ENCODE peak calls at places on chromosomes 1 and 21, in four cellular contexts. J is cardiac muscle cell, O is H9, U is lower leg skin. D is an unnamed sample.
A peak's percentile ranks its signal among the peaks of the same experiment; 100 is the strongest.

GRCh38 chr21:42632336-42632751 is 21.1 kb upstream of the PDE9A start:
- DNase-seq in J (no peak), O (no peak), U (no peak), D (no peak)

GRCh38 chr1:111656093-111657017 is 36.8 kb downstream of the RAP1A start:
- DNase-seq in J (peak; percentile 68), U (peak; percentile 32), O (no peak), D (peak; percentile 63)

GRCh38 chr1:204649756-204650155 is 35.8 kb downstream of the LRRN2 start:
- DNase-seq in U (no peak), J (no peak), O (no peak), D (no peak)

GRCh38 chr1:232784794-232785193 is 20.4 kb upstream of the MAP10 start:
- DNase-seq in J (no peak), U (no peak), O (no peak), D (no peak)

GRCh38 chr1:116988248-116988647 is 13.3 kb upstream of the CD101 start:
- DNase-seq in J (peak; percentile 81), O (no peak), U (no peak), D (peak; percentile 54)

GRCh38 chr1:29932626-29933025 is 696.3 kb downstream of the PTPRU start:
- DNase-seq in O (no peak), J (no peak), U (no peak), D (no peak)

GRCh38 chr1:94014635-94015488 is 105.6 kb upstream of the GCLM start:
- DNase-seq in O (no peak), U (no peak), J (peak; percentile 34), D (no peak)

GRCh38 chr1:213055087-213055591 is 4.1 kb downstream of the RPS6KC1 start:
- DNase-seq in J (peak; percentile 50), U (no peak), O (no peak), D (peak; percentile 66)

GRCh38 chr1:20632386-20632785 is 872 bp upstream of the PINK1 start:
- DNase-seq in U (no peak), O (no peak), J (no peak), D (no peak)

GRCh38 chr1:14915356-14916054 is 238.0 kb upstream of the TMEM51 start:
- DNase-seq in O (peak; percentile 67), U (no peak), J (peak; percentile 47), D (peak; percentile 59)

GRCh38 chr1:156228501-156228900 is 13.5 kb upstream of the BGLAP start:
- DNase-seq in J (no peak), O (no peak), U (no peak), D (no peak)

GRCh38 chr1:178262101-178262500 is 168.2 kb downstream of the RASAL2 start:
- DNase-seq in U (no peak), O (no peak), J (peak; percentile 84), D (no peak)

GRCh38 chr1:19113362-19114092 is 96.5 kb downstream of the UBR4 start:
- DNase-seq in J (peak; percentile 51), U (no peak), O (peak; percentile 34), D (peak; percentile 54)

GRCh38 chr1:182476625-182477024 is 26.7 kb downstream of the RGSL1 start:
- DNase-seq in O (no peak), J (no peak), U (no peak), D (no peak)

GRCh38 chr1:20786310-20787099 is 602 bp downstream of the HP1BP3 start:
- DNase-seq in U (peak; percentile 90), J (peak; percentile 97), O (peak; percentile 97), D (peak; percentile 93)

GRCh38 chr1:174258148-174258550 is 98.8 kb downstream of the RABGAP1L start:
- DNase-seq in O (peak; percentile 36), U (peak; percentile 19), J (peak; percentile 64), D (peak; percentile 78)

GRCh38 chr1:2528966-2529750 is 905 bp downstream of the HES5 start:
- DNase-seq in U (no peak), J (no peak), O (peak; percentile 73), D (no peak)
- TF ChIP-seq CTCF in U (no peak), J (no peak), O (peak; percentile 25), D (no peak)

GRCh38 chr1:7120863-7121621 is 335.8 kb downstream of the CAMTA1 start:
- DNase-seq in U (no peak), J (no peak), O (no peak), D (no peak)
- TF ChIP-seq CTCF in U (no peak), J (no peak), O (peak; percentile 63), D (peak; percentile 17)

GRCh38 chr1:215905493-215906095 is 338.5 kb downstream of the KCTD3 start:
- DNase-seq in J (no peak), O (no peak), U (no peak), D (no peak)

GRCh38 chr1:215911406-215911968 is 344.4 kb downstream of the KCTD3 start:
- DNase-seq in J (peak; percentile 11), O (no peak), U (no peak), D (peak; percentile 42)
- TF ChIP-seq CTCF in J (no peak), O (peak; percentile 27), U (no peak), D (peak; percentile 28)

GRCh38 chr1:40405812-40406211 is 32.3 kb downstream of the SMAP2 start:
- DNase-seq in O (no peak), J (no peak), U (no peak), D (no peak)

GRCh38 chr1:40411294-40411693 is 37.8 kb downstream of the SMAP2 start:
- DNase-seq in O (no peak), U (no peak), J (no peak), D (no peak)

GRCh38 chr1:40404670-40405462 is 31.3 kb downstream of the SMAP2 start:
- DNase-seq in O (no peak), J (peak; percentile 77), U (no peak), D (peak; percentile 70)

GRCh38 chr1:40409467-40409866 is 35.9 kb downstream of the SMAP2 start:
- DNase-seq in U (no peak), O (no peak), J (no peak), D (no peak)

DNA sequence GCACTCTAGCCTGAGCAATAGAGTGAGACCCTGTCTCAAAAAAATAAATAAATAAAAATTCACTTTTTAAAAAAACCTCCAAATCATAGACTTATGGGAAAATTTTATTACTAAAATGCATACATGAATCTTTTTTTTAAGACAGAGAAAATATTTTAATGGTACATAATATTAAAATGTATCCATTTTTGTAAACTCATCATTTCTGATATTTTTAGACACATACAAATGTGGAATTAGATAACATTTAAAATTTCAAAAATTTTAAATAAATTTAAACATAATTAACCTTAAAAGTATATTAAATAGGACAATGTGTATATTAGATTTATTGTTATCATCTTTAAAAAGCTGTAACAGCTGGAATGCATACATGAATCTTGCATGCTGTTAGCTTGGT is 33.9 kb downstream of the SMAP2 start:
- DNase-seq in U (no peak), O (no peak), J (no peak), D (no peak)
- TF ChIP-seq CTCF in U (no peak), O (no peak), J (no peak), D (no peak)

GRCh38 chr1:56754713-56755505 is 64.3 kb downstream of the FYB2 start:
- DNase-seq in J (no peak), O (no peak), U (no peak), D (no peak)

GRCh38 chr1:56755911-56756310 is 63.3 kb downstream of the FYB2 start:
- DNase-seq in U (no peak), O (no peak), J (no peak), D (no peak)

GRCh38 chr1:56758135-56758534 is 61.1 kb downstream of the FYB2 start:
- DNase-seq in J (no peak), U (no peak), O (peak; percentile 62), D (peak; percentile 61)
- TF ChIP-seq CTCF in J (no peak), U (no peak), O (peak; percentile 66), D (no peak)

GRCh38 chr21:31360717-31361116 is 16.7 kb upstream of the TIAM1 start:
- DNase-seq in U (no peak), O (no peak), J (no peak), D (no peak)
- TF ChIP-seq CTCF in U (no peak), O (no peak), J (no peak), D (no peak)

DNA sequence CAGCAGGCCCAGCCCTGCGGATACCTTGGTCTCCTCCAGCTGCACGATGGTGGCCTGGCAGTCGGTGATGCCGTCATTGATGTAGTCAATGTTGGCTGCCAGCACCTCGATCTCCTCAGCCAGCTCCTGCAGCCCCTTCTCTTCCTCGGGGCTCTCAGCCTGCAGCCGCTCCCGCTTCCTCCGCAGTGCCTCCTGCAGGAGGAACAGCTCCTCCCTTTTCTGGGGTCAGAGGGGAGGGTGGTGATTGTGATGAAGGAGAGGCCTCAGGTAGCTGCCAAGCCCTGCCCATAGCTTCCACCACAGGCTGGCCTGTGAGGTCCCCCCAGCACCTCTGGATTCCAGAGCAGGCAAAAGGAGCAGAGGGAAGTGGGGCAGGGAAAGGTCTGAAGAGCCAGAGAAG is 33.4 kb downstream of the KIF21B start:
- DNase-seq in J (no peak), O (no peak), U (no peak), D (no peak)
- TF ChIP-seq CTCF in J (no peak), O (peak; percentile 25), U (no peak), D (no peak)

GRCh38 chr1:17438977-17439249 is 564 bp downstream of the RCC2 start:
- DNase-seq in O (no peak), J (no peak), U (no peak), D (no peak)
- TF ChIP-seq CTCF in O (no peak), J (no peak), U (no peak), D (no peak)

DNA sequence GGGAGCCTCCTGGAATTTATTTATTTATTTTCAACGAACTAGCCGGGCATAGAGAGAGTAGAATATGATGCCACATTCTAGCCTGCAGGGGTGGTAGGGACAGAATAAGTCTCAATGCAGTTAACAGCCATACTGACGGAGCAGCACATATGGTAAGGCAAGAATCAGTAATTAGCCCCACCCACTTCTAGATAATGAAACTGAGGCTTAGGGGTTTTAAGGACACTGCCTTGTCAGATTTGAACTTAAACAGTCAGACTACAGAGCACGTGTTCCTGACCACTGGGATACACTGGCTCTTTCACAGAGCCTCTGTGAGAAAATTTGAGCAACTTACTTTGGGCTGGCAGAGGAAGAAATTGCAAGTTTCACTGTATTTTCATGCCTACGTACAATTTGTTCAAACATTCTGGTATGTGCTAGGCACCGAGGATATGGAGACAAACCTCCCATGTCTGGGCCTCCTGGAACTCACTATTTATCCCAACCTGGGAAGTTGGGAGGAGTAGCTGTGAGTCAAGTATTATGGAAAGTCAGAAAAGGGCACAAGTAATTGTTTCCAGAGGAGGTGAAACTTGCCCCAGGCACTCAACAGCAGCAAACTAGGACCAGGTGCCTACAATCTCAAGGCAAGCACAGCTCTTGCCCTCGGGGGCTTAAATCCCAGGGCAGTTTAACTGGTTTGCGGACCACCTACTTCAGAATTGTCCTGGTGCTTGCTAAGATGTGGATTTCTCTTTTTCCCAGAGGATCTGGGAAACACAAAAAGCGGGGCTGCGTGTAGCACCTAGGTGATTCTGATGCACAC is 1.6 kb upstream of the CLIC4 start:
- DNase-seq in U (no peak), O (peak; percentile 76), J (peak; percentile 87), D (peak; percentile 53)
- TF ChIP-seq CTCF in U (no peak), O (no peak), J (no peak), D (no peak)